ENCODE peak calls at places on chromosomes 12 and 14, in seven cellular contexts. C is IMR-90, W is HepG2, I is HCT116, T is GM12878, R is K562, N is H1. E is an unnamed sample.

GRCh38 chr12:47033797-47034555 is 45.4 kb upstream of the PCED1B start:
- DNase-seq in C (no peak), W (no peak), I (no peak), T (no peak), R (no peak), N (no peak), E (peak; percentile 32)

GRCh38 chr14:24139272-24139934 is 2.0 kb downstream of the EMC9 start:
- DNase-seq in C (no peak), W (peak; percentile 72), I (no peak), T (no peak), R (no peak), N (no peak), E (peak; percentile 46)

GRCh38 chr12:12819752-12820311 is 6.7 kb downstream of the DDX47 start:
- DNase-seq in C (peak; percentile 96), W (no peak), I (no peak), T (no peak), R (no peak), N (no peak), E (peak; percentile 83)

GRCh38 chr14:58637040-58637390 is 747 bp upstream of the DACT1 start:
- DNase-seq in C (peak; percentile 94), W (no peak), I (no peak), T (no peak), R (no peak), N (no peak), E (peak; percentile 50)

GRCh38 chr12:25839470-25839869 is 119.0 kb upstream of the RASSF8 start:
- DNase-seq in C (peak; percentile 70), W (no peak), I (no peak), T (no peak), R (no peak), N (no peak), E (peak; percentile 60)

GRCh38 chr12:55974308-55974724 is 438 bp downstream of the RAB5B start:
- DNase-seq in C (peak; percentile 45), W (peak; percentile 31), I (no peak), T (no peak), R (no peak), N (no peak), E (peak; percentile 56)

GRCh38 chr14:91548145-91548544 is 38.0 kb upstream of the PPP4R3A start:
- DNase-seq in C (no peak), W (no peak), I (no peak), T (no peak), R (no peak), N (no peak), E (no peak)

GRCh38 chr12:71686658-71687025 is 760 bp downstream of the TMEM19 start:
- DNase-seq in C (peak; percentile 19), W (no peak), I (no peak), T (no peak), R (no peak), N (no peak), E (no peak)

GRCh38 chr12:57205931-57206330 is 10.7 kb upstream of the NXPH4 start:
- DNase-seq in C (no peak), W (no peak), I (no peak), T (no peak), R (no peak), N (no peak), E (no peak)

GRCh38 chr12:57208946-57209282 is 7.7 kb upstream of the NXPH4 start:
- DNase-seq in C (no peak), W (no peak), I (no peak), T (no peak), R (no peak), N (no peak), E (no peak)

GRCh38 chr12:57209916-57210315 is 6.7 kb upstream of the NXPH4 start:
- DNase-seq in C (no peak), W (no peak), I (no peak), T (no peak), R (no peak), N (no peak), E (no peak)

GRCh38 chr12:57210461-57210860 is 6.1 kb upstream of the NXPH4 start:
- DNase-seq in C (no peak), W (no peak), I (no peak), T (no peak), R (no peak), N (no peak), E (no peak)

DNA sequence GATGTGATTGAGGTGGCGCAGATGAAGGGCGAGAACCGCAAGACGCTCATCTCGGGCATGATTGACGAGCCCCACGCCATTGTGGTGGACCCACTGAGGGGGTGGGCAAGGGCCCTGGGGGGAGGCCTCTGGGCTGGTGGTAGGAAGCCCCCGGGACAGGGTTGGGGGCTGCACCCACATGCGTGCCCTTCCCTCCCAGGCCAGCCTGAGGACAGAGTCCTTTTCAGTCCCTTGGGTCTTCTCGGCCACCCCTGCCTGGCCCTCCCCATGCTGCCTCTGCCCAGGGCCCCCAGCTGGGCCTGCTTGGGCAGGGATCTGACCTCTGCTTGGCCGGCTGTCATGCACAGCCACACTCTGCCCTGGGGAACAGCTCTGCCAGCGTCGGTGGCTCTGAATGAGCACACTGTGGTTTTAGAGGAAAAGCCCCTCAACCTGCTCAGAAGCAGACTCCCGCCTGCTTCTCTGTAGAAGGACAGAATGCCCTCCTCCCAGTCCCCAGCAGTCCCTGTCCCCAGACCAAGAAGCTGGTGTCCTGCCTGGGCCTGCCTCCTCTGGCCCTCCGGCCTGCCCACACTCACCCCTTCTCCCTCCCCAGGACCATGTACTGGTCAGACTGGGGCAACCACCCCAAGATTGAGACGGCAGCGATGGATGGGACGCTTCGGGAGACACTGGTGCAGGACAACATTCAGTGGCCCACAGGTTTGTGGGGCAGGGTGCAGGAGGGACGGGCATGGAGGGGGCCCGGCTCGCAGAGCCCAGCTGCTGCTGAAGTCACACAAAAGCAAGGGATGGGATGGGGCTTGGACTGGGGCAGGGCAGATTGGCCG is 8.3 kb upstream of the NXPH4 start:
- DNase-seq in C (no peak), W (no peak), I (no peak), T (no peak), R (no peak), N (no peak), E (no peak)
- TF ChIP-seq CEBPB in C (no peak), W (no peak), I (no peak), T (no peak), R (no peak), N (no peak), E (no peak)

GRCh38 chr12:96028538-96028937 is 6.8 kb downstream of the LTA4H start:
- DNase-seq in C (no peak), W (no peak), I (no peak), T (no peak), R (no peak), N (no peak), E (no peak)

GRCh38 chr12:96034631-96035282 is 630 bp downstream of the LTA4H start:
- DNase-seq in C (peak; percentile 37), W (peak; percentile 22), I (no peak), T (no peak), R (peak; percentile 12), N (no peak), E (peak; percentile 38)

GRCh38 chr12:96035283-96036236 is at the start of gene LTA4H:
- DNase-seq in C (peak; percentile 98), W (peak; percentile 97), I (peak; percentile 98), T (peak; percentile 97), R (peak; percentile 95), N (peak; percentile 99), E (peak; percentile 99)

GRCh38 chr12:96036765-96037455 is 1.5 kb upstream of the LTA4H start:
- DNase-seq in C (peak; percentile 82), W (no peak), I (no peak), T (no peak), R (no peak), N (no peak), E (no peak)

GRCh38 chr12:96033549-96034389 is 1.6 kb downstream of the LTA4H start:
- DNase-seq in C (no peak), W (no peak), I (no peak), T (no peak), R (no peak), N (no peak), E (no peak)
- TF ChIP-seq CEBPB in C (no peak), W (no peak), I (no peak), T (no peak), R (no peak), N (no peak), E (no peak)

DNA sequence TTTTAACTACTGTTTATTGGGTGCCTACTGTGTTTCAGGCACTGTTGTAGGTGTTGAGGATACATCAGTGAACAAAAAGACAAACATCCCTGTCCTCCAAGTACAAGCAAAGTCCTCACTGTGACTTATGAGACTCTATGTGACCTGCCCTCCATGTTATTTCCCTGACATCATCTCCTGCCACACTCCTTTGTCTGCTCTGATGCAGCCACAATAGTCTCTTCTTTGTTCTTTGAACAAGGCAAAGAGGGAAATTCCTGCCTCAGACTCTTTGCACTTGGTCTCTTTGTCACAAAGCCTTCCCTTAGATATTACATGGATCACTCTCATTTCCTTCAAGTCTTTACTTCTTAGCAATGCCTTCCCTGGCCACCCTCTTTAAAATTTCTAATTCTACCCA is 240.1 kb upstream of the SRRM4 start:
- DNase-seq in C (no peak), W (no peak), I (no peak), T (no peak), R (no peak), N (no peak), E (no peak)
- TF ChIP-seq CEBPB in C (no peak), W (no peak), I (no peak), T (no peak), R (no peak), N (no peak), E (no peak)

GRCh38 chr14:31263485-31264133 is 56.0 kb upstream of the HECTD1 start:
- DNase-seq in C (peak; percentile 100), W (peak; percentile 91), I (peak; percentile 47), T (no peak), R (no peak), N (peak; percentile 21), E (peak; percentile 77)

GRCh38 chr14:31265701-31266398 is 58.3 kb upstream of the HECTD1 start:
- DNase-seq in C (peak; percentile 30), W (peak; percentile 89), I (no peak), T (no peak), R (no peak), N (no peak), E (no peak)

GRCh38 chr14:31258427-31259039 is 50.9 kb upstream of the HECTD1 start:
- DNase-seq in C (no peak), W (no peak), I (no peak), T (no peak), R (no peak), N (no peak), E (no peak)

GRCh38 chr14:31261523-31261858 is 53.9 kb upstream of the HECTD1 start:
- DNase-seq in C (no peak), W (no peak), I (no peak), T (no peak), R (no peak), N (no peak), E (no peak)

DNA sequence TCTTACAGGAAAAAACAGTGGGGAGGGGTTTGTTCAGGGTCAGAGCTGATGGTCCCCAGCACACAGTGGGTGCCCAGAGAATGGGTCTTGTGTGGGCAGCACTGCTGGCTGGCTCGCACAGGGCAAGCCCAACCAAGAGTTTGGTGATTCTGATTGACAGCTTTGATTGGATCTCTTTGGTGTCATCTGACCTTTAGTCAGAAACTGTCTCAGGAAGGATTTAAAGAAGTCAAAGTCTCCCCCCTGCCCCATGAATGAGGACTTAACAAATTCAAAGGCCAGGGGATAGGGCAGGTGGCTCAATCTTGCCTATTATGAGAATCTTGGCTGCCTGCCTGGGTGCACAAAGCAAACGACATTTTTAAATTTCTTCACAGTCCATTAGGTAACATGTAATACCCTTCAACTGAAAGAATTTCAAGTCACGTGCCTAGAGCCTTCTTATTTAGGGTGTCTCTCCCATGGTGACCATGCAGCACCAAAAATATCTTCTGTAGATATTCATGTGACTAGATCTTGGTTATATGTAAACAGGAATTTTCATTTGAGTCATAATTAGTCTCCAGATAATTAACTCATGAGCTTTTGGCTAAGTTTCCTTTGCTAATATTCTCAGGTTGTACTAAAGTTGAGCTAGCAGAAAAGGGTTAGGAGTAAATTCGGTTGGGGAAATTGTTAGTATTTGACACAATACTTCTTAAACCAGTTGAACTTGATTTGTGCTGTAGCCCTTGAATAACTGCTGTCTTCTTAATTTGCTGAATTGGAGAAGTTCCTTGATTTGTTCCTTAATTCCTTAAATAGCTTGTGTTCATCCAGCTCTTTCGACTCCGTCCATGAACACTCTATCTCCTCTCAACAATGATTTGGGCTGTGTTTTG is 54.5 kb upstream of the HECTD1 start:
- DNase-seq in C (peak; percentile 63), W (peak; percentile 100), I (no peak), T (peak; percentile 37), R (no peak), N (no peak), E (peak; percentile 43)
- TF ChIP-seq CEBPB in C (peak; percentile 69), W (peak; percentile 94), I (no peak), T (no peak), R (no peak), N (no peak), E (no peak)